ENCODE peak calls at places on chromosomes 6 and 20, in seven cellular contexts. R is right lobe of liver, C is GM12892, E is suprapubic skin, F is H54, Z is NB4, T is gastrocnemius medialis. X is an unnamed sample.

GRCh38 chr6:130927305-130927704 is 100.1 kb downstream of the SMLR1 start:
- DNase-seq in E (no peak), C (no peak), Z (peak; percentile 13), R (no peak), T (no peak), F (no peak), X (no peak)

GRCh38 chr6:38514399-38514798 is 125.3 kb downstream of the BTBD9 start:
- DNase-seq in E (no peak), T (no peak), R (no peak), F (no peak), Z (no peak), C (no peak), X (no peak)

GRCh38 chr6:164791498-164791897 is 517.9 kb downstream of the C6orf118 start:
- DNase-seq in E (no peak), R (no peak), F (no peak), C (no peak), T (no peak), Z (no peak), X (no peak)

GRCh38 chr6:41712651-41713103 is 22.7 kb downstream of the TFEB start:
- DNase-seq in T (peak; percentile 92), E (no peak), R (peak; percentile 88), C (no peak), F (no peak), Z (peak; percentile 69), X (no peak)

GRCh38 chr6:166575190-166575589 is 11.3 kb downstream of the RAMACL start:
- DNase-seq in T (peak; percentile 90), Z (no peak), E (no peak), C (no peak), F (no peak), R (no peak), X (no peak)

GRCh38 chr6:27293436-27294152 is 18.5 kb downstream of the POM121L2 start:
- DNase-seq in F (no peak), Z (no peak), T (no peak), C (no peak), E (no peak), R (no peak), X (no peak)

GRCh38 chr6:123352705-123353104 is 284.0 kb downstream of the TRDN start:
- DNase-seq in T (no peak), F (no peak), E (no peak), R (no peak), C (no peak), Z (no peak), X (no peak)

GRCh38 chr6:166478782-166479592 is 96.2 kb upstream of the MPC1 start:
- DNase-seq in Z (no peak), E (no peak), F (no peak), R (no peak), T (peak; percentile 8), C (no peak), X (peak; percentile 33)

GRCh38 chr6:152273002-152273401 is 364.2 kb downstream of the SYNE1 start:
- DNase-seq in C (no peak), E (peak; percentile 68), F (no peak), Z (no peak), T (peak; percentile 62), R (no peak), X (no peak)

GRCh38 chr20:34528921-34529297 is 12.7 kb downstream of the DYNLRB1 start:
- DNase-seq in R (no peak), C (no peak), Z (no peak), E (peak; percentile 66), T (peak; percentile 57), F (no peak), X (no peak)

GRCh38 chr6:44650947-44651346 is 263.4 kb downstream of the CDC5L start:
- DNase-seq in C (no peak), Z (no peak), T (no peak), F (peak; percentile 69), E (no peak), R (no peak), X (no peak)

GRCh38 chr6:137763436-137763835 is 103.6 kb upstream of the TNFAIP3 start:
- DNase-seq in T (no peak), R (no peak), E (no peak), C (no peak), F (no peak), Z (no peak), X (no peak)

GRCh38 chr20:15708984-15709598 is 864.2 kb downstream of the KIF16B start:
- DNase-seq in T (peak; percentile 11), R (peak; percentile 69), C (peak; percentile 37), E (no peak), Z (peak; percentile 43), F (peak; percentile 15), X (peak; percentile 76)

GRCh38 chr6:27777614-27778355 is 134.4 kb downstream of the OR2B2 start:
- DNase-seq in Z (no peak), R (no peak), E (no peak), T (no peak), F (no peak), C (no peak), X (no peak)

GRCh38 chr6:31971993-31972708 is at the start of gene DXO:
- DNase-seq in R (peak; percentile 95), T (peak; percentile 95), F (peak; percentile 99), C (peak; percentile 99), E (peak; percentile 98), Z (peak; percentile 100), X (peak; percentile 98)
- TF ChIP-seq POLR2A in R (peak; percentile 51), T (peak; percentile 74), F (peak; percentile 42), C (no peak), E (peak; percentile 51), Z (peak; percentile 32), X (peak; percentile 51)

GRCh38 chr6:162727347-162728176 is at the start of the genes PACRG and PRKN:
- DNase-seq in F (peak; percentile 77), C (peak; percentile 78), T (peak; percentile 99), R (peak; percentile 99), E (peak; percentile 99), Z (peak; percentile 97), X (peak; percentile 100)
- TF ChIP-seq POLR2A in F (peak; percentile 80), C (no peak), T (peak; percentile 92), R (peak; percentile 97), E (peak; percentile 89), Z (peak; percentile 71), X (peak; percentile 94)

GRCh38 chr6:112253842-112254816 is at the start of gene LAMA4:
- DNase-seq in F (peak; percentile 17), E (peak; percentile 70), Z (no peak), R (peak; percentile 62), T (no peak), C (no peak), X (peak; percentile 51)
- TF ChIP-seq POLR2A in F (peak; percentile 14), E (peak; percentile 25), Z (no peak), R (peak; percentile 34), T (no peak), C (no peak), X (no peak)

GRCh38 chr20:25249198-25249931 is 1.5 kb downstream of the PYGB start:
- DNase-seq in C (no peak), F (no peak), Z (no peak), E (no peak), R (no peak), T (no peak), X (no peak)

GRCh38 chr20:25246182-25246943 is 1.5 kb upstream of the PYGB start:
- DNase-seq in E (no peak), F (no peak), Z (peak; percentile 62), R (no peak), C (no peak), T (no peak), X (no peak)

GRCh38 chr20:25248501-25249172 is 752 bp downstream of the PYGB start:
- DNase-seq in Z (peak; percentile 55), F (peak; percentile 43), R (no peak), T (no peak), E (no peak), C (peak; percentile 49), X (peak; percentile 68)

GRCh38 chr20:25247100-25247665 is 702 bp upstream of the PYGB start:
- DNase-seq in F (no peak), Z (peak; percentile 70), C (no peak), T (peak; percentile 50), R (peak; percentile 79), E (no peak), X (peak; percentile 78)

DNA sequence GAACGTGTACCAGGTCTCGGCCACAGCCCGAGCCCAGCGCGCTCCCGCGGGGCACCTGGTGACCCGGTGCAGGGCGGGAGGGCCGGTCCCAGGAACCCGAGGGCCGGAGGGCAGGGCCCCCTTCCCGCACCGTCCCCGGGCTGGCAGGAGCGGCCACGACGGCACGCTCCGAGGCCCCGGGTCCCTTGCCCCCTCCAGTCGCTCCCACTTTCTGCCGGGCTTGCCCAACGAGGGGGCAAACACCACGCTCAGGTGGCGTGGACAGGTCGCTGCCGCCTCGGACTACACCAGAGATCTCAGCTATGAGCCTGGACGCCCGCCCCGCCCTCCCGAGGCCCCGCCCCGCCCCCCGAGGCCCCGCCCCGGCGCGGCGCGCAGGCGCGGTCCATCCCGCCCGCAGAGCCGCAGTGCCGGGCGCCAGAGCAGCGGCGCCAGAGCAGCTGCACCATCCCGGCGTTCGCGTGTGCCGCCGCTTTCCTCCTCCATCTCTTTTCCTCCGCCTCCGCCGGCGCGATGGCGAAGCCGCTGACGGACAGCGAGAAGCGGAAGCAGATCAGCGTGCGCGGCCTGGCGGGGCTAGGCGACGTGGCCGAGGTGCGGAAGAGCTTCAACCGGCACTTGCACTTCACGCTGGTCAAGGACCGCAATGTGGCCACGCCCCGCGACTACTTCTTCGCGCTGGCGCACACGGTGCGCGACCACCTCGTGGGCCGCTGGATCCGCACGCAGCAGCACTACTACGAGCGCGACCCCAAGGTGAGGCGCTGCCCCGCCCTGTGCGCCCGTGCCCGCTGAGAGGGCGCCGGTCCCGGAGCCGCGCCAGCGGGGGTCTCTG is at the start of gene PYGB:
- DNase-seq in Z (peak; percentile 94), C (peak; percentile 85), R (peak; percentile 87), E (peak; percentile 82), T (peak; percentile 70), F (peak; percentile 88), X (peak; percentile 69)
- TF ChIP-seq POLR2A in Z (peak; percentile 91), C (peak; percentile 95), R (peak; percentile 93), E (peak; percentile 32), T (peak; percentile 79), F (peak; percentile 98), X (peak; percentile 85)

DNA sequence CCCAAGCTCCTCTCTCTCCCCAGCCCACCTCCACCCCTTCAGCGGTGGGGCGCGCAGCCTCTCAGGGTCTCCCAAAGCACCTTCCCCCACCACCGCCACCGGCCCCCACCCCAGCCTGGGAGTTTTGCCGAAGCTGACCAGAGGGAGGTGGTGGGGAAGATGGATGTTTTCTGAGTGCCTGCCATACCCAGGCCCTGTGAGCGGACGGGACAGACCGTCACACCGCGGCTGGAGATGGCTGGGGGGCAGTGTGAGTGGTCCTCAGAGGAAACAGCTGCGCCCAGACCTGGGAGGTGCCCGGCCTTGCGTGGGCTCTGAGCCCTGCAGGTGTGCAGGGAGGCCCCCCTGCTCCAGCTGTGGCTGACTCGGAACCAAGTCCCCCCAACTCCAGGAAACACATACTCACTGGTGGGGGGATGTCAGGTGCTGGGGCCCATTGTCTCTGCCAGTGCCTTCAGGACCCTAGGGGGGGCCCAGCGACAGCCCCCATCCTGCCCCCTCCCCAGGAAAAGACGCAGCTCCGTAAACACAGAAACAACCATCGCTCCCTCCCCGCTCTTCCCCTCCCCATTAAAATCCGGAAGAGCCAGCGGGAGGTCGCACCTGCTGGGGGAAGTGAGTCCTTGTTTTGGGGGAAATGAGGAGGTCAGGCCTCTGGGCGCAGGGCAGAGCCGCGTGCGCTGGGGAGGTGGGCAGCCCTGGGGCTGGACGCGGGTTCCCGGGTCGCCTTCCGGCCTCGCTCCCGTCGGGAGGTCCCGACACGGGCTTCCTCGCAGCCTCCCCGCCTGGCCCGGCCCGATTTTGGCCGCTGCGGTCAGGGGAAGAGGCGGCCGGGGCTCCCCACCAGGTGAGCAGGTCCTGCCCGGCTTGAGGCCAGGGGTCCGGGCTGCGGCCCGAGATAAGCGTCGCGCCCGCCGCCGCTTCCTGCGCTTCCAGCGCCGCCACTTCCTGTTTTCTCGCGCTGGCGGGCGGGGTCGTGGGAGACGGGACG is 6.1 kb downstream of the C20orf204 start:
- DNase-seq in Z (peak; percentile 72), F (no peak), E (no peak), C (no peak), T (no peak), R (no peak), X (no peak)
- TF ChIP-seq POLR2A in Z (no peak), F (no peak), E (no peak), C (peak; percentile 60), T (no peak), R (no peak), X (no peak)

GRCh38 chr6:29722773-29723665 is at the start of gene HLA-F:
- DNase-seq in E (peak; percentile 90), R (peak; percentile 78), Z (no peak), F (peak; percentile 88), T (peak; percentile 79), C (peak; percentile 79), X (peak; percentile 89)
- TF ChIP-seq POLR2A in E (peak; percentile 21), R (peak; percentile 67), Z (no peak), F (no peak), T (peak; percentile 60), C (peak; percentile 82), X (peak; percentile 66)